ENCODE peak calls at places on chromosomes 3 and 15, in five cellular contexts. One of them, this sample, is unnamed.

GRCh38 chr3:10374311-10374710 is 53.4 kb upstream of the SEC13 start:
- DNase-seq in neural progenitor cell: no peak
- DNase-seq in psoas muscle: no peak
- DNase-seq in pancreas: no peak
- DNase-seq in breast epithelium: no peak
- DNase-seq in this sample: no peak

GRCh38 chr3:190764231-190764630 is 98.3 kb downstream of the GMNC start:
- DNase-seq in psoas muscle: no peak
- DNase-seq in breast epithelium: no peak
- DNase-seq in neural progenitor cell: no peak
- DNase-seq in pancreas: no peak
- DNase-seq in this sample: no peak

GRCh38 chr3:55877703-55878102 is 390.6 kb upstream of the WNT5A start:
- DNase-seq in psoas muscle: no peak
- DNase-seq in neural progenitor cell: peak; percentile 47
- DNase-seq in pancreas: no peak
- DNase-seq in breast epithelium: no peak
- DNase-seq in this sample: no peak

GRCh38 chr15:45399381-45400212 is 21.3 kb upstream of the GATM start:
- DNase-seq in psoas muscle: no peak
- DNase-seq in breast epithelium: no peak
- DNase-seq in pancreas: no peak
- DNase-seq in neural progenitor cell: peak; percentile 70
- DNase-seq in this sample: no peak

GRCh38 chr3:81602781-81603180 is 158.7 kb downstream of the GBE1 start:
- DNase-seq in neural progenitor cell: no peak
- DNase-seq in breast epithelium: no peak
- DNase-seq in psoas muscle: no peak
- DNase-seq in pancreas: no peak
- DNase-seq in this sample: no peak

GRCh38 chr15:78624651-78625590 is 4.1 kb upstream of the CHRNA3 start:
- DNase-seq in psoas muscle: no peak
- DNase-seq in neural progenitor cell: no peak
- DNase-seq in breast epithelium: peak; percentile 30
- DNase-seq in pancreas: no peak
- DNase-seq in this sample: no peak

GRCh38 chr15:73753250-73754130 is at the start of gene INSYN1:
- DNase-seq in neural progenitor cell: peak; percentile 65
- DNase-seq in breast epithelium: no peak
- DNase-seq in psoas muscle: peak; percentile 67
- DNase-seq in pancreas: peak; percentile 44
- DNase-seq in this sample: no peak

GRCh38 chr3:188647237-188647636 is 493.3 kb downstream of the LPP start:
- DNase-seq in psoas muscle: no peak
- DNase-seq in breast epithelium: no peak
- DNase-seq in pancreas: no peak
- DNase-seq in neural progenitor cell: no peak
- DNase-seq in this sample: no peak

GRCh38 chr15:70171224-70171886 is 73.6 kb upstream of the TLE3 start:
- DNase-seq in psoas muscle: no peak
- DNase-seq in pancreas: no peak
- DNase-seq in breast epithelium: peak; percentile 17
- DNase-seq in neural progenitor cell: no peak
- DNase-seq in this sample: no peak

GRCh38 chr15:65066001-65066634 is 1.7 kb downstream of the RASL12 start:
- DNase-seq in pancreas: no peak
- DNase-seq in breast epithelium: no peak
- DNase-seq in psoas muscle: no peak
- DNase-seq in neural progenitor cell: peak; percentile 30
- DNase-seq in this sample: no peak
- TF ChIP-seq CTCF in pancreas: no peak
- TF ChIP-seq CTCF in breast epithelium: no peak
- TF ChIP-seq CTCF in psoas muscle: no peak
- TF ChIP-seq CTCF in neural progenitor cell: no peak
- TF ChIP-seq CTCF in this sample: no peak

GRCh38 chr3:185933374-185933950 is 4.4 kb downstream of the TRA2B start:
- DNase-seq in psoas muscle: no peak
- DNase-seq in pancreas: no peak
- DNase-seq in breast epithelium: no peak
- DNase-seq in neural progenitor cell: no peak
- DNase-seq in this sample: no peak
- H3K36me3 ChIP-seq in psoas muscle: no peaks in the 10 kb centered on the region
- H3K36me3 ChIP-seq in pancreas: no peaks in the 10 kb centered on the region
- H3K36me3 ChIP-seq in breast epithelium: no peaks in the 10 kb centered on the region
- H3K36me3 ChIP-seq in neural progenitor cell: no peaks in the 10 kb centered on the region
- H3K36me3 ChIP-seq in this sample: no peaks in the 10 kb centered on the region

GRCh38 chr15:59298876-59299275 is 73.8 kb downstream of the MYO1E start:
- DNase-seq in psoas muscle: no peak
- DNase-seq in breast epithelium: no peak
- DNase-seq in neural progenitor cell: no peak
- DNase-seq in pancreas: no peak
- DNase-seq in this sample: no peak
- H3K4me1 ChIP-seq in psoas muscle: peaks cover 49% of the 10 kb centered on the region
- H3K4me1 ChIP-seq in breast epithelium: peaks cover 6% of the 10 kb centered on the region
- H3K4me1 ChIP-seq in neural progenitor cell: peaks cover 25% of the 10 kb centered on the region
- H3K4me1 ChIP-seq in pancreas: no peaks in the 10 kb centered on the region
- H3K4me1 ChIP-seq in this sample: peaks cover 48% of the 10 kb centered on the region

GRCh38 chr3:128497305-128498126 is 4.5 kb upstream of the GATA2 start:
- DNase-seq in pancreas: peak; percentile 80
- DNase-seq in psoas muscle: peak; percentile 74
- DNase-seq in breast epithelium: no peak
- DNase-seq in neural progenitor cell: peak; percentile 90
- DNase-seq in this sample: peak; percentile 78
- TF ChIP-seq CTCF in pancreas: peak; percentile 69
- TF ChIP-seq CTCF in psoas muscle: peak; percentile 90
- TF ChIP-seq CTCF in breast epithelium: peak; percentile 39
- TF ChIP-seq CTCF in neural progenitor cell: peak; percentile 76
- TF ChIP-seq CTCF in this sample: peak; percentile 42

GRCh38 chr15:51335538-51335961 is 2.8 kb downstream of the CYP19A1 start:
- DNase-seq in neural progenitor cell: no peak
- DNase-seq in pancreas: no peak
- DNase-seq in breast epithelium: no peak
- DNase-seq in psoas muscle: no peak
- DNase-seq in this sample: no peak
- H3K36me3 ChIP-seq in neural progenitor cell: no peaks in the 10 kb centered on the region
- H3K36me3 ChIP-seq in pancreas: no peaks in the 10 kb centered on the region
- H3K36me3 ChIP-seq in breast epithelium: no peaks in the 10 kb centered on the region
- H3K36me3 ChIP-seq in psoas muscle: no peaks in the 10 kb centered on the region
- H3K36me3 ChIP-seq in this sample: no peaks in the 10 kb centered on the region

This sample was measured in mucosa of descending colon.